ENCODE peak calls at places on chromosomes 12 and 14, in nine cellular contexts. One of them, this sample, is unnamed.

GRCh38 chr14:100322138-100322957 is 791 bp upstream of the SLC25A47 start:
- ATAC-seq in activated CD8-positive, alpha-beta memory T cell treated with anti-CD3 and anti-CD28 coated beads, Interleukin-2, amount 10 ng/mL, durations not matched to agents 7 days and 5 days: no peak
- ATAC-seq in PC-3: no peak
- ATAC-seq in stimulated activated naive CD8-positive, alpha-beta T cell treated with anti-CD3 and anti-CD28 coated beads, Interleukin-15, amount 100 ng/mL, for 72 hours: no peak
- ATAC-seq in central memory CD8-positive, alpha-beta T cell: no peak
- ATAC-seq in IMR-90: no peak
- ATAC-seq in right cardiac atrium: no peak
- ATAC-seq in activated CD4-positive, CD25-positive, alpha-beta regulatory T cell treated with anti-CD3 and anti-CD28 coated beads, Interleukin-2, amount 50 U/mL, for 24 hours: no peak
- ATAC-seq in body of pancreas: no peak
- ATAC-seq in this sample: no peak

GRCh38 chr14:102390486-102390885 is 27.7 kb downstream of the TECPR2 start:
- ATAC-seq in activated CD8-positive, alpha-beta memory T cell treated with anti-CD3 and anti-CD28 coated beads, Interleukin-2, amount 10 ng/mL, durations not matched to agents 7 days and 5 days: no peak
- ATAC-seq in right cardiac atrium: peak
- ATAC-seq in stimulated activated naive CD8-positive, alpha-beta T cell treated with anti-CD3 and anti-CD28 coated beads, Interleukin-15, amount 100 ng/mL, for 72 hours: no peak
- ATAC-seq in activated CD4-positive, CD25-positive, alpha-beta regulatory T cell treated with anti-CD3 and anti-CD28 coated beads, Interleukin-2, amount 50 U/mL, for 24 hours: no peak
- ATAC-seq in central memory CD8-positive, alpha-beta T cell: no peak
- ATAC-seq in IMR-90: peak
- ATAC-seq in body of pancreas: peak
- ATAC-seq in PC-3: no peak
- ATAC-seq in this sample: no peak

GRCh38 chr14:91250912-91251311 is 6.4 kb upstream of the GPR68 start:
- ATAC-seq in central memory CD8-positive, alpha-beta T cell: no peak
- ATAC-seq in body of pancreas: no peak
- ATAC-seq in activated CD4-positive, CD25-positive, alpha-beta regulatory T cell treated with anti-CD3 and anti-CD28 coated beads, Interleukin-2, amount 50 U/mL, for 24 hours: no peak
- ATAC-seq in IMR-90: no peak
- ATAC-seq in right cardiac atrium: no peak
- ATAC-seq in activated CD8-positive, alpha-beta memory T cell treated with anti-CD3 and anti-CD28 coated beads, Interleukin-2, amount 10 ng/mL, durations not matched to agents 7 days and 5 days: no peak
- ATAC-seq in PC-3: no peak
- ATAC-seq in stimulated activated naive CD8-positive, alpha-beta T cell treated with anti-CD3 and anti-CD28 coated beads, Interleukin-15, amount 100 ng/mL, for 72 hours: no peak
- ATAC-seq in this sample: no peak

GRCh38 chr14:80560800-80561199 is 349.5 kb upstream of the DIO2 start:
- ATAC-seq in central memory CD8-positive, alpha-beta T cell: no peak
- ATAC-seq in body of pancreas: no peak
- ATAC-seq in stimulated activated naive CD8-positive, alpha-beta T cell treated with anti-CD3 and anti-CD28 coated beads, Interleukin-15, amount 100 ng/mL, for 72 hours: no peak
- ATAC-seq in activated CD4-positive, CD25-positive, alpha-beta regulatory T cell treated with anti-CD3 and anti-CD28 coated beads, Interleukin-2, amount 50 U/mL, for 24 hours: peak
- ATAC-seq in IMR-90: no peak
- ATAC-seq in right cardiac atrium: no peak
- ATAC-seq in PC-3: no peak
- ATAC-seq in activated CD8-positive, alpha-beta memory T cell treated with anti-CD3 and anti-CD28 coated beads, Interleukin-2, amount 10 ng/mL, durations not matched to agents 7 days and 5 days: peak
- ATAC-seq in this sample: no peak

GRCh38 chr14:95535226-95536021 is 574 bp downstream of the GLRX5 start:
- ATAC-seq in body of pancreas: peak
- ATAC-seq in activated CD4-positive, CD25-positive, alpha-beta regulatory T cell treated with anti-CD3 and anti-CD28 coated beads, Interleukin-2, amount 50 U/mL, for 24 hours: no peak
- ATAC-seq in stimulated activated naive CD8-positive, alpha-beta T cell treated with anti-CD3 and anti-CD28 coated beads, Interleukin-15, amount 100 ng/mL, for 72 hours: peak
- ATAC-seq in central memory CD8-positive, alpha-beta T cell: no peak
- ATAC-seq in right cardiac atrium: no peak
- ATAC-seq in activated CD8-positive, alpha-beta memory T cell treated with anti-CD3 and anti-CD28 coated beads, Interleukin-2, amount 10 ng/mL, durations not matched to agents 7 days and 5 days: peak
- ATAC-seq in PC-3: peak
- ATAC-seq in IMR-90: peak
- ATAC-seq in this sample: no peak

GRCh38 chr14:52735921-52736489 is 6.0 kb downstream of the STYX start:
- ATAC-seq in activated CD8-positive, alpha-beta memory T cell treated with anti-CD3 and anti-CD28 coated beads, Interleukin-2, amount 10 ng/mL, durations not matched to agents 7 days and 5 days: no peak
- ATAC-seq in stimulated activated naive CD8-positive, alpha-beta T cell treated with anti-CD3 and anti-CD28 coated beads, Interleukin-15, amount 100 ng/mL, for 72 hours: no peak
- ATAC-seq in central memory CD8-positive, alpha-beta T cell: no peak
- ATAC-seq in PC-3: no peak
- ATAC-seq in activated CD4-positive, CD25-positive, alpha-beta regulatory T cell treated with anti-CD3 and anti-CD28 coated beads, Interleukin-2, amount 50 U/mL, for 24 hours: no peak
- ATAC-seq in body of pancreas: no peak
- ATAC-seq in right cardiac atrium: no peak
- ATAC-seq in IMR-90: no peak
- ATAC-seq in this sample: no peak

GRCh38 chr14:89365071-89365801 is 51.8 kb downstream of the FOXN3 start:
- ATAC-seq in PC-3: no peak
- ATAC-seq in activated CD4-positive, CD25-positive, alpha-beta regulatory T cell treated with anti-CD3 and anti-CD28 coated beads, Interleukin-2, amount 50 U/mL, for 24 hours: peak
- ATAC-seq in activated CD8-positive, alpha-beta memory T cell treated with anti-CD3 and anti-CD28 coated beads, Interleukin-2, amount 10 ng/mL, durations not matched to agents 7 days and 5 days: peak
- ATAC-seq in body of pancreas: no peak
- ATAC-seq in right cardiac atrium: peak
- ATAC-seq in central memory CD8-positive, alpha-beta T cell: peak
- ATAC-seq in IMR-90: peak
- ATAC-seq in stimulated activated naive CD8-positive, alpha-beta T cell treated with anti-CD3 and anti-CD28 coated beads, Interleukin-15, amount 100 ng/mL, for 72 hours: peak
- ATAC-seq in this sample: peak

GRCh38 chr12:52630609-52631200 is 12.3 kb upstream of the KRT73 start:
- ATAC-seq in central memory CD8-positive, alpha-beta T cell: no peak
- ATAC-seq in activated CD8-positive, alpha-beta memory T cell treated with anti-CD3 and anti-CD28 coated beads, Interleukin-2, amount 10 ng/mL, durations not matched to agents 7 days and 5 days: no peak
- ATAC-seq in stimulated activated naive CD8-positive, alpha-beta T cell treated with anti-CD3 and anti-CD28 coated beads, Interleukin-15, amount 100 ng/mL, for 72 hours: peak
- ATAC-seq in right cardiac atrium: no peak
- ATAC-seq in IMR-90: no peak
- ATAC-seq in activated CD4-positive, CD25-positive, alpha-beta regulatory T cell treated with anti-CD3 and anti-CD28 coated beads, Interleukin-2, amount 50 U/mL, for 24 hours: no peak
- ATAC-seq in body of pancreas: no peak
- ATAC-seq in PC-3: no peak
- ATAC-seq in this sample: no peak

GRCh38 chr12:102593128-102593527 is 112.8 kb upstream of the IGF1 start:
- ATAC-seq in stimulated activated naive CD8-positive, alpha-beta T cell treated with anti-CD3 and anti-CD28 coated beads, Interleukin-15, amount 100 ng/mL, for 72 hours: no peak
- ATAC-seq in PC-3: no peak
- ATAC-seq in right cardiac atrium: no peak
- ATAC-seq in central memory CD8-positive, alpha-beta T cell: no peak
- ATAC-seq in activated CD8-positive, alpha-beta memory T cell treated with anti-CD3 and anti-CD28 coated beads, Interleukin-2, amount 10 ng/mL, durations not matched to agents 7 days and 5 days: no peak
- ATAC-seq in body of pancreas: no peak
- ATAC-seq in IMR-90: no peak
- ATAC-seq in activated CD4-positive, CD25-positive, alpha-beta regulatory T cell treated with anti-CD3 and anti-CD28 coated beads, Interleukin-2, amount 50 U/mL, for 24 hours: no peak
- ATAC-seq in this sample: no peak

GRCh38 chr12:124727244-124727673 is 136.4 kb downstream of the SCARB1 start:
- ATAC-seq in IMR-90: no peak
- ATAC-seq in central memory CD8-positive, alpha-beta T cell: no peak
- ATAC-seq in activated CD4-positive, CD25-positive, alpha-beta regulatory T cell treated with anti-CD3 and anti-CD28 coated beads, Interleukin-2, amount 50 U/mL, for 24 hours: no peak
- ATAC-seq in PC-3: peak
- ATAC-seq in body of pancreas: peak
- ATAC-seq in activated CD8-positive, alpha-beta memory T cell treated with anti-CD3 and anti-CD28 coated beads, Interleukin-2, amount 10 ng/mL, durations not matched to agents 7 days and 5 days: no peak
- ATAC-seq in stimulated activated naive CD8-positive, alpha-beta T cell treated with anti-CD3 and anti-CD28 coated beads, Interleukin-15, amount 100 ng/mL, for 72 hours: no peak
- ATAC-seq in right cardiac atrium: peak
- ATAC-seq in this sample: peak

GRCh38 chr12:66467932-66468331 is 165.6 kb downstream of the HELB start:
- ATAC-seq in stimulated activated naive CD8-positive, alpha-beta T cell treated with anti-CD3 and anti-CD28 coated beads, Interleukin-15, amount 100 ng/mL, for 72 hours: no peak
- ATAC-seq in activated CD8-positive, alpha-beta memory T cell treated with anti-CD3 and anti-CD28 coated beads, Interleukin-2, amount 10 ng/mL, durations not matched to agents 7 days and 5 days: no peak
- ATAC-seq in central memory CD8-positive, alpha-beta T cell: no peak
- ATAC-seq in IMR-90: peak
- ATAC-seq in right cardiac atrium: no peak
- ATAC-seq in body of pancreas: no peak
- ATAC-seq in activated CD4-positive, CD25-positive, alpha-beta regulatory T cell treated with anti-CD3 and anti-CD28 coated beads, Interleukin-2, amount 50 U/mL, for 24 hours: no peak
- ATAC-seq in PC-3: no peak
- ATAC-seq in this sample: no peak

GRCh38 chr14:66443158-66443695 is 42.9 kb upstream of the CCDC196 start:
- ATAC-seq in activated CD4-positive, CD25-positive, alpha-beta regulatory T cell treated with anti-CD3 and anti-CD28 coated beads, Interleukin-2, amount 50 U/mL, for 24 hours: no peak
- ATAC-seq in central memory CD8-positive, alpha-beta T cell: no peak
- ATAC-seq in right cardiac atrium: no peak
- ATAC-seq in stimulated activated naive CD8-positive, alpha-beta T cell treated with anti-CD3 and anti-CD28 coated beads, Interleukin-15, amount 100 ng/mL, for 72 hours: no peak
- ATAC-seq in body of pancreas: no peak
- ATAC-seq in activated CD8-positive, alpha-beta memory T cell treated with anti-CD3 and anti-CD28 coated beads, Interleukin-2, amount 10 ng/mL, durations not matched to agents 7 days and 5 days: no peak
- ATAC-seq in IMR-90: no peak
- ATAC-seq in PC-3: peak
- ATAC-seq in this sample: no peak

GRCh38 chr14:95008445-95009217 is 148.7 kb downstream of the DICER1 start:
- ATAC-seq in activated CD4-positive, CD25-positive, alpha-beta regulatory T cell treated with anti-CD3 and anti-CD28 coated beads, Interleukin-2, amount 50 U/mL, for 24 hours: no peak
- ATAC-seq in right cardiac atrium: peak
- ATAC-seq in central memory CD8-positive, alpha-beta T cell: no peak
- ATAC-seq in stimulated activated naive CD8-positive, alpha-beta T cell treated with anti-CD3 and anti-CD28 coated beads, Interleukin-15, amount 100 ng/mL, for 72 hours: no peak
- ATAC-seq in PC-3: no peak
- ATAC-seq in activated CD8-positive, alpha-beta memory T cell treated with anti-CD3 and anti-CD28 coated beads, Interleukin-2, amount 10 ng/mL, durations not matched to agents 7 days and 5 days: no peak
- ATAC-seq in IMR-90: no peak
- ATAC-seq in body of pancreas: no peak
- ATAC-seq in this sample: no peak

GRCh38 chr12:99390707-99391106 is 256.8 kb upstream of the GARIN6 start:
- ATAC-seq in central memory CD8-positive, alpha-beta T cell: no peak
- ATAC-seq in body of pancreas: no peak
- ATAC-seq in IMR-90: no peak
- ATAC-seq in stimulated activated naive CD8-positive, alpha-beta T cell treated with anti-CD3 and anti-CD28 coated beads, Interleukin-15, amount 100 ng/mL, for 72 hours: no peak
- ATAC-seq in PC-3: peak
- ATAC-seq in right cardiac atrium: no peak
- ATAC-seq in activated CD4-positive, CD25-positive, alpha-beta regulatory T cell treated with anti-CD3 and anti-CD28 coated beads, Interleukin-2, amount 50 U/mL, for 24 hours: no peak
- ATAC-seq in activated CD8-positive, alpha-beta memory T cell treated with anti-CD3 and anti-CD28 coated beads, Interleukin-2, amount 10 ng/mL, durations not matched to agents 7 days and 5 days: no peak
- ATAC-seq in this sample: no peak

GRCh38 chr12:69008510-69008909 is 75.5 kb upstream of the CPM start:
- ATAC-seq in central memory CD8-positive, alpha-beta T cell: no peak
- ATAC-seq in activated CD8-positive, alpha-beta memory T cell treated with anti-CD3 and anti-CD28 coated beads, Interleukin-2, amount 10 ng/mL, durations not matched to agents 7 days and 5 days: no peak
- ATAC-seq in PC-3: no peak
- ATAC-seq in stimulated activated naive CD8-positive, alpha-beta T cell treated with anti-CD3 and anti-CD28 coated beads, Interleukin-15, amount 100 ng/mL, for 72 hours: no peak
- ATAC-seq in activated CD4-positive, CD25-positive, alpha-beta regulatory T cell treated with anti-CD3 and anti-CD28 coated beads, Interleukin-2, amount 50 U/mL, for 24 hours: no peak
- ATAC-seq in right cardiac atrium: no peak
- ATAC-seq in body of pancreas: no peak
- ATAC-seq in IMR-90: no peak
- ATAC-seq in this sample: peak

GRCh38 chr12:95574799-95575452 is 23.6 kb upstream of the USP44 start:
- ATAC-seq in central memory CD8-positive, alpha-beta T cell: no peak
- ATAC-seq in stimulated activated naive CD8-positive, alpha-beta T cell treated with anti-CD3 and anti-CD28 coated beads, Interleukin-15, amount 100 ng/mL, for 72 hours: no peak
- ATAC-seq in PC-3: peak
- ATAC-seq in body of pancreas: peak
- ATAC-seq in right cardiac atrium: no peak
- ATAC-seq in IMR-90: peak
- ATAC-seq in activated CD4-positive, CD25-positive, alpha-beta regulatory T cell treated with anti-CD3 and anti-CD28 coated beads, Interleukin-2, amount 50 U/mL, for 24 hours: no peak
- ATAC-seq in activated CD8-positive, alpha-beta memory T cell treated with anti-CD3 and anti-CD28 coated beads, Interleukin-2, amount 10 ng/mL, durations not matched to agents 7 days and 5 days: no peak
- ATAC-seq in this sample: no peak